ENCODE peak calls at places on chromosomes 12 and 14, in five cellular contexts. V is neuronal stem cell, I is IMR-90, X is mesenchymal stem cell, Y is H9. C is an unnamed sample.

GRCh38 chr12:98408681-98409080 is 106.7 kb upstream of the TMPO start:
- DNase-seq in V (no peak), I (no peak), X (no peak), Y (no peak), C (no peak)

GRCh38 chr14:102733326-102733725 is 43.9 kb upstream of the TRAF3 start:
- DNase-seq in V (no peak), I (no peak), X (no peak), Y (no peak), C (no peak)

GRCh38 chr14:66483322-66483721 is 2.8 kb upstream of the CCDC196 start:
- DNase-seq in V (no peak), I (no peak), X (no peak), Y (no peak), C (no peak)

GRCh38 chr14:71319646-71320045 is 412.4 kb downstream of the PCNX1 start:
- DNase-seq in V (no peak), I (peak), X (no peak), Y (no peak), C (peak)

GRCh38 chr14:93962701-93963601 is 13.4 kb downstream of the ASB2 start:
- DNase-seq in V (no peak), I (peak), X (peak), Y (no peak), C (no peak)

GRCh38 chr14:25909361-25909760 is 688.5 kb downstream of the NOVA1 start:
- DNase-seq in V (no peak), I (no peak), X (no peak), Y (no peak), C (no peak)

GRCh38 chr12:123614531-123614930 is 12.6 kb downstream of the DDX55 start:
- DNase-seq in V (no peak), I (peak), X (no peak), Y (no peak), C (no peak)

GRCh38 chr12:126069549-126070165 is 1004.4 kb downstream of the AACS start:
- DNase-seq in V (peak), I (peak), X (peak), Y (peak), C (peak)

GRCh38 chr14:20490563-20490962 is 14.8 kb upstream of the RNASE10 start:
- DNase-seq in V (no peak), I (no peak), X (no peak), Y (no peak), C (no peak)

GRCh38 chr12:89544730-89545184 is 18.9 kb upstream of the POC1B start:
- DNase-seq in V (peak), I (no peak), X (peak), Y (no peak), C (no peak)

GRCh38 chr14:89543420-89543790 is 126.4 kb upstream of the FOXN3 start:
- DNase-seq in V (peak), I (no peak), X (no peak), Y (no peak), C (no peak)

GRCh38 chr14:104827173-104828055 is 26.5 kb downstream of the ZBTB42 start:
- DNase-seq in V (peak), I (peak), X (peak), Y (peak), C (peak)

GRCh38 chr12:114687802-114688201 is 3.8 kb upstream of the TBX3 start:
- DNase-seq in V (no peak), I (no peak), X (no peak), Y (no peak), C (no peak)

GRCh38 chr14:62039871-62040270 is 277.7 kb downstream of the SNAPC1 start:
- DNase-seq in V (no peak), I (peak), X (no peak), Y (no peak), C (no peak)

GRCh38 chr12:121781751-121782615 is 11.5 kb downstream of the RHOF start:
- DNase-seq in V (no peak), I (peak), X (peak), Y (peak), C (no peak)

GRCh38 chr14:105066285-105067071 is 1.2 kb upstream of the GPR132 start:
- DNase-seq in V (no peak), I (no peak), X (no peak), Y (peak), C (no peak)

GRCh38 chr12:122887817-122888212 is 8.1 kb downstream of the VPS37B start:
- DNase-seq in V (no peak), I (no peak), X (no peak), Y (no peak), C (no peak)

GRCh38 chr14:84482256-84483071 is 1047.5 kb upstream of the FLRT2 start:
- DNase-seq in V (peak), I (peak), X (peak), Y (no peak), C (no peak)

GRCh38 chr12:67647547-67648305 is 819 bp upstream of the DYRK2 start:
- DNase-seq in V (peak), I (peak), X (peak), Y (peak), C (peak)
- H2AFZ ChIP-seq in V (peak), I (peak), X (peak), Y (no peak), C (peak)

GRCh38 chr14:52086755-52087154 is 17.9 kb upstream of the NID2 start:
- DNase-seq in V (no peak), I (peak), X (peak), Y (no peak), C (no peak)
- H4K8ac ChIP-seq in V (no peak), I (no peak), X (no peak), Y (no peak), C (no peak)

GRCh38 chr14:69370061-69370460 is 28.0 kb downstream of the ERH start:
- DNase-seq in V (no peak), I (no peak), X (no peak), Y (no peak), C (no peak)
- H3K18ac ChIP-seq in V (no peak), I (no peak), X (no peak), Y (no peak), C (no peak)

GRCh38 chr12:31867292-31867691 is 91.9 kb upstream of the RESF1 start:
- DNase-seq in V (no peak), I (no peak), X (no peak), Y (no peak), C (no peak)
- H2AFZ ChIP-seq in V (no peak), I (no peak), X (no peak), Y (no peak), C (no peak)

GRCh38 chr12:6662602-6662905 is 365 bp downstream of the ING4 start:
- DNase-seq in V (no peak), I (no peak), X (no peak), Y (no peak), C (no peak)
- H4K8ac ChIP-seq in V (no peak), I (peak), X (peak), Y (no peak), C (peak)

C was measured in trophoblast cell.